ENCODE peak calls at places on chromosomes 3 and 15, in eight cellular contexts. One of them, this sample, is unnamed. For H3K27me3 and H3K4me1, the result is how much of the 10 kb centered on the place peaks cover.

GRCh38 chr3:242986-243706 is 46.6 kb downstream of the CHL1 start:
- DNase-seq in breast epithelium: no peak
- DNase-seq in HCT116: no peak
- DNase-seq in prostate gland: no peak
- DNase-seq in suprapubic skin: no peak
- DNase-seq in endothelial cell of umbilical vein: no peak
- DNase-seq in upper lobe of left lung: no peak
- DNase-seq in SK-N-SH: no peak
- DNase-seq in this sample: no peak

GRCh38 chr3:50229490-50229889 is 6.5 kb upstream of the GNAI2 start:
- DNase-seq in prostate gland: no peak
- DNase-seq in SK-N-SH: no peak
- DNase-seq in upper lobe of left lung: no peak
- DNase-seq in suprapubic skin: no peak
- DNase-seq in breast epithelium: no peak
- DNase-seq in HCT116: no peak
- DNase-seq in endothelial cell of umbilical vein: no peak
- DNase-seq in this sample: no peak

GRCh38 chr3:102531686-102532085 is 96.9 kb downstream of the ZPLD1 start:
- DNase-seq in suprapubic skin: no peak
- DNase-seq in endothelial cell of umbilical vein: no peak
- DNase-seq in prostate gland: no peak
- DNase-seq in SK-N-SH: no peak
- DNase-seq in HCT116: no peak
- DNase-seq in breast epithelium: no peak
- DNase-seq in upper lobe of left lung: no peak
- DNase-seq in this sample: no peak

GRCh38 chr3:13264468-13264795 is 155.7 kb downstream of the NUP210 start:
- DNase-seq in HCT116: no peak
- DNase-seq in upper lobe of left lung: no peak
- DNase-seq in prostate gland: no peak
- DNase-seq in endothelial cell of umbilical vein: no peak
- DNase-seq in SK-N-SH: peak
- DNase-seq in suprapubic skin: no peak
- DNase-seq in breast epithelium: no peak
- DNase-seq in this sample: peak

GRCh38 chr3:58801541-58801940 is 135.0 kb upstream of the FAM3D start:
- DNase-seq in endothelial cell of umbilical vein: no peak
- DNase-seq in suprapubic skin: no peak
- DNase-seq in prostate gland: no peak
- DNase-seq in SK-N-SH: peak
- DNase-seq in HCT116: no peak
- DNase-seq in breast epithelium: no peak
- DNase-seq in upper lobe of left lung: no peak
- DNase-seq in this sample: no peak

GRCh38 chr3:65846936-65847335 is 191.8 kb downstream of the MAGI1 start:
- DNase-seq in upper lobe of left lung: no peak
- DNase-seq in breast epithelium: no peak
- DNase-seq in prostate gland: no peak
- DNase-seq in suprapubic skin: no peak
- DNase-seq in SK-N-SH: no peak
- DNase-seq in HCT116: no peak
- DNase-seq in endothelial cell of umbilical vein: no peak
- DNase-seq in this sample: no peak

GRCh38 chr3:148075829-148076716 is 621.6 kb upstream of the AGTR1 start:
- DNase-seq in upper lobe of left lung: no peak
- DNase-seq in suprapubic skin: no peak
- DNase-seq in SK-N-SH: peak
- DNase-seq in HCT116: peak
- DNase-seq in breast epithelium: no peak
- DNase-seq in endothelial cell of umbilical vein: peak
- DNase-seq in prostate gland: no peak
- DNase-seq in this sample: no peak

GRCh38 chr3:44929782-44930181 is 46.2 kb downstream of the ZDHHC3 start:
- DNase-seq in prostate gland: no peak
- DNase-seq in breast epithelium: no peak
- DNase-seq in endothelial cell of umbilical vein: no peak
- DNase-seq in suprapubic skin: no peak
- DNase-seq in HCT116: no peak
- DNase-seq in upper lobe of left lung: no peak
- DNase-seq in SK-N-SH: no peak
- DNase-seq in this sample: no peak

GRCh38 chr3:193775421-193776077 is 182.5 kb downstream of the OPA1 start:
- DNase-seq in upper lobe of left lung: no peak
- DNase-seq in HCT116: no peak
- DNase-seq in prostate gland: no peak
- DNase-seq in SK-N-SH: no peak
- DNase-seq in endothelial cell of umbilical vein: no peak
- DNase-seq in suprapubic skin: no peak
- DNase-seq in breast epithelium: no peak
- DNase-seq in this sample: no peak

GRCh38 chr3:12803371-12803770 is 6.9 kb downstream of the CAND2 start:
- DNase-seq in breast epithelium: no peak
- DNase-seq in upper lobe of left lung: no peak
- DNase-seq in prostate gland: no peak
- DNase-seq in endothelial cell of umbilical vein: no peak
- DNase-seq in SK-N-SH: no peak
- DNase-seq in suprapubic skin: no peak
- DNase-seq in HCT116: no peak
- DNase-seq in this sample: peak

GRCh38 chr15:42045211-42045615 is 24.4 kb upstream of the PLA2G4E start:
- DNase-seq in upper lobe of left lung: no peak
- DNase-seq in prostate gland: no peak
- DNase-seq in endothelial cell of umbilical vein: no peak
- DNase-seq in SK-N-SH: no peak
- DNase-seq in breast epithelium: no peak
- DNase-seq in HCT116: no peak
- DNase-seq in suprapubic skin: no peak
- DNase-seq in this sample: no peak

GRCh38 chr3:61612211-61612995 is 51.0 kb downstream of the PTPRG start:
- DNase-seq in suprapubic skin: no peak
- DNase-seq in upper lobe of left lung: peak
- DNase-seq in HCT116: no peak
- DNase-seq in breast epithelium: no peak
- DNase-seq in prostate gland: no peak
- DNase-seq in SK-N-SH: no peak
- DNase-seq in endothelial cell of umbilical vein: no peak
- DNase-seq in this sample: no peak

GRCh38 chr3:4656059-4656458 is 162.9 kb downstream of the ITPR1 start:
- DNase-seq in HCT116: peak
- DNase-seq in endothelial cell of umbilical vein: peak
- DNase-seq in SK-N-SH: peak
- DNase-seq in prostate gland: peak
- DNase-seq in suprapubic skin: no peak
- DNase-seq in upper lobe of left lung: peak
- DNase-seq in breast epithelium: peak
- DNase-seq in this sample: peak

GRCh38 chr3:99678023-99678422 is 39.6 kb downstream of the COL8A1 start:
- DNase-seq in SK-N-SH: no peak
- DNase-seq in prostate gland: no peak
- DNase-seq in endothelial cell of umbilical vein: peak
- DNase-seq in suprapubic skin: no peak
- DNase-seq in upper lobe of left lung: no peak
- DNase-seq in HCT116: no peak
- DNase-seq in breast epithelium: peak
- DNase-seq in this sample: no peak

GRCh38 chr3:45499529-45499928 is 95.0 kb upstream of the LIMD1 start:
- DNase-seq in upper lobe of left lung: no peak
- DNase-seq in endothelial cell of umbilical vein: peak
- DNase-seq in suprapubic skin: no peak
- DNase-seq in SK-N-SH: peak
- DNase-seq in prostate gland: no peak
- DNase-seq in breast epithelium: no peak
- DNase-seq in HCT116: peak
- DNase-seq in this sample: no peak

GRCh38 chr15:70348581-70349344 is 251.0 kb upstream of the TLE3 start:
- DNase-seq in breast epithelium: peak
- DNase-seq in HCT116: no peak
- DNase-seq in prostate gland: peak
- DNase-seq in endothelial cell of umbilical vein: no peak
- DNase-seq in suprapubic skin: peak
- DNase-seq in SK-N-SH: no peak
- DNase-seq in upper lobe of left lung: peak
- DNase-seq in this sample: no peak

GRCh38 chr3:109563149-109563548 is 225.8 kb upstream of the DPPA4 start:
- DNase-seq in breast epithelium: no peak
- DNase-seq in SK-N-SH: no peak
- DNase-seq in endothelial cell of umbilical vein: no peak
- DNase-seq in suprapubic skin: no peak
- DNase-seq in upper lobe of left lung: no peak
- DNase-seq in prostate gland: no peak
- DNase-seq in HCT116: no peak
- DNase-seq in this sample: no peak

GRCh38 chr3:184229424-184230080 is at the start of gene VWA5B2:
- DNase-seq in HCT116: peak
- DNase-seq in endothelial cell of umbilical vein: peak
- DNase-seq in suprapubic skin: no peak
- DNase-seq in SK-N-SH: peak
- DNase-seq in prostate gland: peak
- DNase-seq in upper lobe of left lung: peak
- DNase-seq in breast epithelium: peak
- DNase-seq in this sample: peak
- H3K27me3 ChIP-seq in HCT116: under half
- H3K27me3 ChIP-seq in endothelial cell of umbilical vein: under half
- H3K27me3 ChIP-seq in suprapubic skin: half or more
- H3K27me3 ChIP-seq in SK-N-SH: under half
- H3K27me3 ChIP-seq in prostate gland: under half
- H3K27me3 ChIP-seq in upper lobe of left lung: under half
- H3K27me3 ChIP-seq in breast epithelium: under half
- H3K27me3 ChIP-seq in this sample: under half

DNA sequence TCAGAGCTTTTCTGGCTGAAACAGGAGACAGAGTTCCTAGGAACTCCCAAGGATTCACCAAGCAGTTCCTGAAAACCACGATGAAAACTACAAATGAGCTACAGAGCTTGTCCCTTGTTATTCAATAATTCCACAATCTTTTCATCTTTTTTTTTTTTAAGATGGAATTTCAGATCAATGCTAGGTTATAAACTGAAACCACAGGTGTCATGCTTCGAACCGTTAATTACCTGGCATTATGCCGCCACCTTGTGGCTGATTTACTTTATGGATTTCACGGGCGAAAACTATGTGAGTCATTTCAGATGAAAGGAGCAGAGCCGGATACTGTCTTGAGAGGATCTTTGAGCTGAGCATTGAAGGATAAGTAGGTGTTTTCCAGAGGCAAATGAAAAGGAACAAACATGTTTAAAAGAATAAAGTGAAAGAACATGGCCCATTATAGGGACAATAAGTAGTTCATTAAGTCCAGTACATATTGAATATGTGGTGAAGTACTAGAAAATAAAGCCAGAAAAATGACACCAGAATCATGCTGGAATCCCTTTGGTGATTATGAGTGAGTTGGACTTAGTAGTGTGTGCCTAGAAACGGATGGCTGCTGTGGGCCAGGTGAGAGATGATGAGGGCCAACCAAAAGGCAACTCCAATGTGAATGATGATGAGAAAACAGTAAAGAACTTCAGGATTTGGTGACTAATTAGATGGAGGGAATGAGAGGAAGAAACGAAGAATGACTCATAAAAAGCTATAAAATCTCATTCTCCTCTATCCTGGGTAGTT is 3.5 kb downstream of the CRYGS start:
- DNase-seq in upper lobe of left lung: peak
- DNase-seq in SK-N-SH: peak
- DNase-seq in breast epithelium: peak
- DNase-seq in suprapubic skin: peak
- DNase-seq in endothelial cell of umbilical vein: peak
- DNase-seq in HCT116: peak
- DNase-seq in prostate gland: peak
- DNase-seq in this sample: no peak
- TF ChIP-seq POLR2AphosphoS5 in upper lobe of left lung: no peak
- TF ChIP-seq POLR2AphosphoS5 in SK-N-SH: no peak
- TF ChIP-seq POLR2AphosphoS5 in breast epithelium: no peak
- TF ChIP-seq POLR2AphosphoS5 in suprapubic skin: no peak
- TF ChIP-seq POLR2AphosphoS5 in endothelial cell of umbilical vein: no peak
- TF ChIP-seq POLR2AphosphoS5 in HCT116: no peak
- TF ChIP-seq POLR2AphosphoS5 in prostate gland: peak
- TF ChIP-seq POLR2AphosphoS5 in this sample: no peak

GRCh38 chr3:156920399-156920798 is 94.2 kb downstream of the LEKR1 start:
- DNase-seq in prostate gland: no peak
- DNase-seq in SK-N-SH: no peak
- DNase-seq in suprapubic skin: no peak
- DNase-seq in breast epithelium: no peak
- DNase-seq in upper lobe of left lung: no peak
- DNase-seq in HCT116: no peak
- DNase-seq in endothelial cell of umbilical vein: no peak
- DNase-seq in this sample: no peak

GRCh38 chr3:156915372-156915771 is 89.2 kb downstream of the LEKR1 start:
- DNase-seq in HCT116: no peak
- DNase-seq in suprapubic skin: no peak
- DNase-seq in upper lobe of left lung: no peak
- DNase-seq in SK-N-SH: no peak
- DNase-seq in breast epithelium: no peak
- DNase-seq in endothelial cell of umbilical vein: no peak
- DNase-seq in prostate gland: no peak
- DNase-seq in this sample: no peak

GRCh38 chr3:156918746-156919145 is 92.6 kb downstream of the LEKR1 start:
- DNase-seq in HCT116: no peak
- DNase-seq in prostate gland: no peak
- DNase-seq in SK-N-SH: no peak
- DNase-seq in upper lobe of left lung: no peak
- DNase-seq in breast epithelium: no peak
- DNase-seq in suprapubic skin: no peak
- DNase-seq in endothelial cell of umbilical vein: no peak
- DNase-seq in this sample: no peak

GRCh38 chr3:156923349-156923748 is 97.2 kb downstream of the LEKR1 start:
- DNase-seq in endothelial cell of umbilical vein: no peak
- DNase-seq in suprapubic skin: no peak
- DNase-seq in prostate gland: no peak
- DNase-seq in SK-N-SH: no peak
- DNase-seq in HCT116: no peak
- DNase-seq in breast epithelium: no peak
- DNase-seq in upper lobe of left lung: no peak
- DNase-seq in this sample: no peak

GRCh38 chr3:156919818-156920217 is 93.7 kb downstream of the LEKR1 start:
- DNase-seq in breast epithelium: no peak
- DNase-seq in endothelial cell of umbilical vein: no peak
- DNase-seq in upper lobe of left lung: no peak
- DNase-seq in HCT116: no peak
- DNase-seq in suprapubic skin: no peak
- DNase-seq in prostate gland: no peak
- DNase-seq in SK-N-SH: no peak
- DNase-seq in this sample: no peak
- H3K4me1 ChIP-seq in breast epithelium: under half
- H3K4me1 ChIP-seq in endothelial cell of umbilical vein: under half
- H3K4me1 ChIP-seq in upper lobe of left lung: under half
- H3K4me1 ChIP-seq in HCT116: under half
- H3K4me1 ChIP-seq in suprapubic skin: under half
- H3K4me1 ChIP-seq in prostate gland: under half
- H3K4me1 ChIP-seq in SK-N-SH: under half
- H3K4me1 ChIP-seq in this sample: under half

DNA sequence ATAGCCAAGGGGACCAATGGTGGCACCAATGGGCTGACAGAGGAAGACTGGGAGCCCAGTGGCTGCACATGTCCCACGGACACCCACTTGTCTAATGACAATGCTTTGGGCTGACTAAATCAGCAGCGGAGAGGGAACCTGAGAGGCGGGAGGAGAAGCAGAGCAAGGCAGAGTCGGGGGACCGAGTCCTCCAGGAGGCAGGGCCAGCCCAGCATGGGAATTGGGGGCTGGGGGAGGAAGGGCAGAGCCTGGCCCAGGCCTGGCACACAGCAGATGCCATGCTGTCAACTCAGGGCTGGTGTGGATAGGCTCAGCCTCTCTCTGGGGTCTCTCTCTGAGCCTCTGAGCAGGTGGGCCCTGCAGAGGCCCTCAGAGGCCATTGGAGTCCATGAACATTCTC is 78.4 kb upstream of the KLF13 start:
- DNase-seq in prostate gland: no peak
- DNase-seq in upper lobe of left lung: no peak
- DNase-seq in breast epithelium: no peak
- DNase-seq in suprapubic skin: no peak
- DNase-seq in endothelial cell of umbilical vein: no peak
- DNase-seq in HCT116: no peak
- DNase-seq in SK-N-SH: no peak
- DNase-seq in this sample: peak
- H3K27me3 ChIP-seq in prostate gland: under half
- H3K27me3 ChIP-seq in upper lobe of left lung: under half
- H3K27me3 ChIP-seq in breast epithelium: under half
- H3K27me3 ChIP-seq in suprapubic skin: under half
- H3K27me3 ChIP-seq in endothelial cell of umbilical vein: under half
- H3K27me3 ChIP-seq in HCT116: under half
- H3K27me3 ChIP-seq in SK-N-SH: under half
- H3K27me3 ChIP-seq in this sample: under half

This sample was measured in spleen.